ENCODE peak calls at places on chromosomes 16 and 17, in ten cellular contexts. One of them, this sample, is unnamed.

GRCh38 chr16:35011-35775 is 18.2 kb downstream of the POLR3K start:
- DNase-seq in neural crest cell: no peak
- DNase-seq in GM10248: peak
- DNase-seq in dermis blood vessel endothelial cell: no peak
- DNase-seq in NCI-H345: no peak
- DNase-seq in activated naive CD4-positive, alpha-beta T cell treated with Interleukin-2 at 50 U/mL for 16 hours: no peak
- DNase-seq in AG04450: no peak
- DNase-seq in stimulated activated CD8-positive, alpha-beta memory T cell treated with anti-CD3 and anti-CD28 coated beads, Interleukin-15, amount 100 ng/mL, for 24 hours: no peak
- DNase-seq in natural killer cell: no peak
- DNase-seq in left ventricle myocardium inferior: no peak
- DNase-seq in this sample: no peak

GRCh38 chr17:43559161-43559816 is 13.1 kb upstream of the ETV4 start:
- DNase-seq in dermis blood vessel endothelial cell: no peak
- DNase-seq in AG04450: no peak
- DNase-seq in activated naive CD4-positive, alpha-beta T cell treated with Interleukin-2 at 50 U/mL for 16 hours: no peak
- DNase-seq in NCI-H345: no peak
- DNase-seq in GM10248: no peak
- DNase-seq in stimulated activated CD8-positive, alpha-beta memory T cell treated with anti-CD3 and anti-CD28 coated beads, Interleukin-15, amount 100 ng/mL, for 24 hours: no peak
- DNase-seq in natural killer cell: no peak
- DNase-seq in neural crest cell: no peak
- DNase-seq in left ventricle myocardium inferior: no peak
- DNase-seq in this sample: no peak

GRCh38 chr17:48510761-48511604 is 19.8 kb downstream of the HOXB1 start:
- DNase-seq in left ventricle myocardium inferior: no peak
- DNase-seq in neural crest cell: no peak
- DNase-seq in AG04450: no peak
- DNase-seq in dermis blood vessel endothelial cell: no peak
- DNase-seq in NCI-H345: peak
- DNase-seq in activated naive CD4-positive, alpha-beta T cell treated with Interleukin-2 at 50 U/mL for 16 hours: peak
- DNase-seq in stimulated activated CD8-positive, alpha-beta memory T cell treated with anti-CD3 and anti-CD28 coated beads, Interleukin-15, amount 100 ng/mL, for 24 hours: no peak
- DNase-seq in natural killer cell: no peak
- DNase-seq in GM10248: peak
- DNase-seq in this sample: no peak

GRCh38 chr16:20099375-20099774 is 25.7 kb upstream of the GPR139 start:
- DNase-seq in stimulated activated CD8-positive, alpha-beta memory T cell treated with anti-CD3 and anti-CD28 coated beads, Interleukin-15, amount 100 ng/mL, for 24 hours: no peak
- DNase-seq in natural killer cell: no peak
- DNase-seq in activated naive CD4-positive, alpha-beta T cell treated with Interleukin-2 at 50 U/mL for 16 hours: no peak
- DNase-seq in NCI-H345: no peak
- DNase-seq in GM10248: no peak
- DNase-seq in neural crest cell: no peak
- DNase-seq in left ventricle myocardium inferior: no peak
- DNase-seq in AG04450: no peak
- DNase-seq in dermis blood vessel endothelial cell: no peak
- DNase-seq in this sample: no peak

GRCh38 chr16:19114359-19115147 is 789 bp downstream of the ITPRIPL2 start:
- DNase-seq in stimulated activated CD8-positive, alpha-beta memory T cell treated with anti-CD3 and anti-CD28 coated beads, Interleukin-15, amount 100 ng/mL, for 24 hours: no peak
- DNase-seq in neural crest cell: peak
- DNase-seq in AG04450: no peak
- DNase-seq in left ventricle myocardium inferior: peak
- DNase-seq in NCI-H345: no peak
- DNase-seq in dermis blood vessel endothelial cell: peak
- DNase-seq in natural killer cell: no peak
- DNase-seq in GM10248: peak
- DNase-seq in activated naive CD4-positive, alpha-beta T cell treated with Interleukin-2 at 50 U/mL for 16 hours: peak
- DNase-seq in this sample: peak

GRCh38 chr17:63477471-63478440 is 895 bp downstream of the ACE start:
- DNase-seq in activated naive CD4-positive, alpha-beta T cell treated with Interleukin-2 at 50 U/mL for 16 hours: no peak
- DNase-seq in GM10248: no peak
- DNase-seq in stimulated activated CD8-positive, alpha-beta memory T cell treated with anti-CD3 and anti-CD28 coated beads, Interleukin-15, amount 100 ng/mL, for 24 hours: no peak
- DNase-seq in AG04450: no peak
- DNase-seq in left ventricle myocardium inferior: no peak
- DNase-seq in dermis blood vessel endothelial cell: peak
- DNase-seq in natural killer cell: no peak
- DNase-seq in NCI-H345: peak
- DNase-seq in neural crest cell: no peak
- DNase-seq in this sample: no peak

GRCh38 chr17:9074106-9074505 is 52.8 kb downstream of the NTN1 start:
- DNase-seq in left ventricle myocardium inferior: no peak
- DNase-seq in NCI-H345: no peak
- DNase-seq in natural killer cell: no peak
- DNase-seq in dermis blood vessel endothelial cell: no peak
- DNase-seq in activated naive CD4-positive, alpha-beta T cell treated with Interleukin-2 at 50 U/mL for 16 hours: no peak
- DNase-seq in AG04450: no peak
- DNase-seq in GM10248: no peak
- DNase-seq in stimulated activated CD8-positive, alpha-beta memory T cell treated with anti-CD3 and anti-CD28 coated beads, Interleukin-15, amount 100 ng/mL, for 24 hours: no peak
- DNase-seq in neural crest cell: no peak
- DNase-seq in this sample: peak

GRCh38 chr17:7589204-7589868 is 558 bp downstream of the SOX15 start:
- DNase-seq in dermis blood vessel endothelial cell: peak
- DNase-seq in NCI-H345: no peak
- DNase-seq in left ventricle myocardium inferior: peak
- DNase-seq in AG04450: no peak
- DNase-seq in neural crest cell: peak
- DNase-seq in stimulated activated CD8-positive, alpha-beta memory T cell treated with anti-CD3 and anti-CD28 coated beads, Interleukin-15, amount 100 ng/mL, for 24 hours: no peak
- DNase-seq in activated naive CD4-positive, alpha-beta T cell treated with Interleukin-2 at 50 U/mL for 16 hours: peak
- DNase-seq in GM10248: peak
- DNase-seq in natural killer cell: peak
- DNase-seq in this sample: peak

GRCh38 chr16:47477680-47478079 is 16.5 kb downstream of the PHKB start:
- DNase-seq in natural killer cell: no peak
- DNase-seq in GM10248: no peak
- DNase-seq in neural crest cell: no peak
- DNase-seq in dermis blood vessel endothelial cell: peak
- DNase-seq in NCI-H345: no peak
- DNase-seq in AG04450: no peak
- DNase-seq in left ventricle myocardium inferior: no peak
- DNase-seq in stimulated activated CD8-positive, alpha-beta memory T cell treated with anti-CD3 and anti-CD28 coated beads, Interleukin-15, amount 100 ng/mL, for 24 hours: no peak
- DNase-seq in activated naive CD4-positive, alpha-beta T cell treated with Interleukin-2 at 50 U/mL for 16 hours: no peak
- DNase-seq in this sample: no peak

GRCh38 chr16:50065624-50066481 is at the start of gene HEATR3:
- DNase-seq in left ventricle myocardium inferior: peak
- DNase-seq in AG04450: peak
- DNase-seq in dermis blood vessel endothelial cell: peak
- DNase-seq in activated naive CD4-positive, alpha-beta T cell treated with Interleukin-2 at 50 U/mL for 16 hours: peak
- DNase-seq in neural crest cell: peak
- DNase-seq in NCI-H345: peak
- DNase-seq in stimulated activated CD8-positive, alpha-beta memory T cell treated with anti-CD3 and anti-CD28 coated beads, Interleukin-15, amount 100 ng/mL, for 24 hours: peak
- DNase-seq in GM10248: peak
- DNase-seq in natural killer cell: peak
- DNase-seq in this sample: peak

GRCh38 chr16:53043462-53043861 is 9.2 kb downstream of the CHD9NB start:
- DNase-seq in left ventricle myocardium inferior: peak
- DNase-seq in GM10248: no peak
- DNase-seq in AG04450: no peak
- DNase-seq in activated naive CD4-positive, alpha-beta T cell treated with Interleukin-2 at 50 U/mL for 16 hours: no peak
- DNase-seq in neural crest cell: no peak
- DNase-seq in dermis blood vessel endothelial cell: no peak
- DNase-seq in NCI-H345: no peak
- DNase-seq in stimulated activated CD8-positive, alpha-beta memory T cell treated with anti-CD3 and anti-CD28 coated beads, Interleukin-15, amount 100 ng/mL, for 24 hours: no peak
- DNase-seq in natural killer cell: no peak
- DNase-seq in this sample: no peak

GRCh38 chr17:56978441-56979090 is 635 bp downstream of the SCPEP1 start:
- DNase-seq in stimulated activated CD8-positive, alpha-beta memory T cell treated with anti-CD3 and anti-CD28 coated beads, Interleukin-15, amount 100 ng/mL, for 24 hours: no peak
- DNase-seq in activated naive CD4-positive, alpha-beta T cell treated with Interleukin-2 at 50 U/mL for 16 hours: no peak
- DNase-seq in NCI-H345: no peak
- DNase-seq in left ventricle myocardium inferior: no peak
- DNase-seq in natural killer cell: no peak
- DNase-seq in GM10248: peak
- DNase-seq in neural crest cell: no peak
- DNase-seq in AG04450: no peak
- DNase-seq in dermis blood vessel endothelial cell: no peak
- DNase-seq in this sample: no peak

GRCh38 chr17:56956992-56957391 is 3.9 kb downstream of the COIL start:
- DNase-seq in dermis blood vessel endothelial cell: no peak
- DNase-seq in activated naive CD4-positive, alpha-beta T cell treated with Interleukin-2 at 50 U/mL for 16 hours: no peak
- DNase-seq in NCI-H345: no peak
- DNase-seq in GM10248: no peak
- DNase-seq in stimulated activated CD8-positive, alpha-beta memory T cell treated with anti-CD3 and anti-CD28 coated beads, Interleukin-15, amount 100 ng/mL, for 24 hours: no peak
- DNase-seq in AG04450: no peak
- DNase-seq in natural killer cell: no peak
- DNase-seq in left ventricle myocardium inferior: no peak
- DNase-seq in neural crest cell: no peak
- DNase-seq in this sample: no peak

GRCh38 chr17:51536627-51537026 is 276.3 kb downstream of the UTP18 start:
- DNase-seq in stimulated activated CD8-positive, alpha-beta memory T cell treated with anti-CD3 and anti-CD28 coated beads, Interleukin-15, amount 100 ng/mL, for 24 hours: no peak
- DNase-seq in AG04450: no peak
- DNase-seq in NCI-H345: no peak
- DNase-seq in neural crest cell: no peak
- DNase-seq in left ventricle myocardium inferior: no peak
- DNase-seq in activated naive CD4-positive, alpha-beta T cell treated with Interleukin-2 at 50 U/mL for 16 hours: no peak
- DNase-seq in dermis blood vessel endothelial cell: no peak
- DNase-seq in natural killer cell: no peak
- DNase-seq in GM10248: no peak
- DNase-seq in this sample: no peak

GRCh38 chr16:81545470-81546175 is 101.0 kb downstream of the CMIP start:
- DNase-seq in GM10248: no peak
- DNase-seq in left ventricle myocardium inferior: no peak
- DNase-seq in stimulated activated CD8-positive, alpha-beta memory T cell treated with anti-CD3 and anti-CD28 coated beads, Interleukin-15, amount 100 ng/mL, for 24 hours: no peak
- DNase-seq in dermis blood vessel endothelial cell: no peak
- DNase-seq in activated naive CD4-positive, alpha-beta T cell treated with Interleukin-2 at 50 U/mL for 16 hours: peak
- DNase-seq in neural crest cell: no peak
- DNase-seq in natural killer cell: no peak
- DNase-seq in AG04450: no peak
- DNase-seq in NCI-H345: no peak
- DNase-seq in this sample: no peak

GRCh38 chr16:87391324-87391949 is 699 bp upstream of the MAP1LC3B start:
- DNase-seq in dermis blood vessel endothelial cell: peak
- DNase-seq in neural crest cell: peak
- DNase-seq in left ventricle myocardium inferior: peak
- DNase-seq in GM10248: no peak
- DNase-seq in activated naive CD4-positive, alpha-beta T cell treated with Interleukin-2 at 50 U/mL for 16 hours: no peak
- DNase-seq in stimulated activated CD8-positive, alpha-beta memory T cell treated with anti-CD3 and anti-CD28 coated beads, Interleukin-15, amount 100 ng/mL, for 24 hours: peak
- DNase-seq in natural killer cell: no peak
- DNase-seq in NCI-H345: no peak
- DNase-seq in AG04450: no peak
- DNase-seq in this sample: peak

GRCh38 chr17:27244481-27245223 is 49.3 kb upstream of the WSB1 start:
- DNase-seq in stimulated activated CD8-positive, alpha-beta memory T cell treated with anti-CD3 and anti-CD28 coated beads, Interleukin-15, amount 100 ng/mL, for 24 hours: no peak
- DNase-seq in natural killer cell: no peak
- DNase-seq in neural crest cell: no peak
- DNase-seq in GM10248: no peak
- DNase-seq in activated naive CD4-positive, alpha-beta T cell treated with Interleukin-2 at 50 U/mL for 16 hours: no peak
- DNase-seq in dermis blood vessel endothelial cell: peak
- DNase-seq in left ventricle myocardium inferior: peak
- DNase-seq in AG04450: peak
- DNase-seq in NCI-H345: no peak
- DNase-seq in this sample: peak

GRCh38 chr17:30112794-30113193 is 3.8 kb upstream of the NSRP1 start:
- DNase-seq in natural killer cell: no peak
- DNase-seq in stimulated activated CD8-positive, alpha-beta memory T cell treated with anti-CD3 and anti-CD28 coated beads, Interleukin-15, amount 100 ng/mL, for 24 hours: no peak
- DNase-seq in neural crest cell: no peak
- DNase-seq in dermis blood vessel endothelial cell: no peak
- DNase-seq in NCI-H345: no peak
- DNase-seq in GM10248: peak
- DNase-seq in AG04450: no peak
- DNase-seq in left ventricle myocardium inferior: no peak
- DNase-seq in activated naive CD4-positive, alpha-beta T cell treated with Interleukin-2 at 50 U/mL for 16 hours: no peak
- DNase-seq in this sample: no peak

GRCh38 chr16:21950782-21951521 is 2.2 kb upstream of the UQCRC2 start:
- DNase-seq in activated naive CD4-positive, alpha-beta T cell treated with Interleukin-2 at 50 U/mL for 16 hours: no peak
- DNase-seq in neural crest cell: no peak
- DNase-seq in left ventricle myocardium inferior: no peak
- DNase-seq in NCI-H345: no peak
- DNase-seq in dermis blood vessel endothelial cell: peak
- DNase-seq in natural killer cell: no peak
- DNase-seq in GM10248: peak
- DNase-seq in stimulated activated CD8-positive, alpha-beta memory T cell treated with anti-CD3 and anti-CD28 coated beads, Interleukin-15, amount 100 ng/mL, for 24 hours: no peak
- DNase-seq in AG04450: no peak
- DNase-seq in this sample: no peak

GRCh38 chr16:67663877-67664222 is 2.7 kb downstream of the ENKD1 start:
- DNase-seq in neural crest cell: no peak
- DNase-seq in stimulated activated CD8-positive, alpha-beta memory T cell treated with anti-CD3 and anti-CD28 coated beads, Interleukin-15, amount 100 ng/mL, for 24 hours: no peak
- DNase-seq in GM10248: no peak
- DNase-seq in dermis blood vessel endothelial cell: no peak
- DNase-seq in AG04450: no peak
- DNase-seq in left ventricle myocardium inferior: no peak
- DNase-seq in natural killer cell: no peak
- DNase-seq in NCI-H345: no peak
- DNase-seq in activated naive CD4-positive, alpha-beta T cell treated with Interleukin-2 at 50 U/mL for 16 hours: no peak
- DNase-seq in this sample: no peak